ENCODE peak calls at places on chromosome 17, in six cellular contexts. A is cardiac fibroblast; S is HTR-8/SVneo; D is AG09319; M is stimulated activated CD8-positive, alpha-beta memory T cell treated with anti-CD3 and anti-CD28 coated beads, Interleukin-15, amount 100 ng/mL, for 48 hours; O is RCC 7860. G is an unnamed sample.

GRCh38 chr17:38598536-38598935 is 7.2 kb downstream of the SRCIN1 start:
- DNase-seq in A (peak; percentile 76), S (peak; percentile 88), D (no peak), M (no peak), O (peak; percentile 47), G (no peak)

GRCh38 chr17:74240637-74241036 is 27.3 kb downstream of the TTYH2 start:
- DNase-seq in A (peak; percentile 96), S (no peak), D (no peak), M (no peak), O (no peak), G (no peak)

GRCh38 chr17:4786111-4786491 is at the start of gene VMO1:
- DNase-seq in A (peak; percentile 35), S (no peak), D (no peak), M (no peak), O (no peak), G (no peak)

GRCh38 chr17:4506180-4506814 is 7.6 kb downstream of the SPNS2 start:
- DNase-seq in A (no peak), S (no peak), D (no peak), M (no peak), O (no peak), G (no peak)

GRCh38 chr17:80457236-80457856 is 19.1 kb downstream of the NPTX1 start:
- DNase-seq in A (no peak), S (no peak), D (no peak), M (no peak), O (peak; percentile 31), G (no peak)

GRCh38 chr17:32298298-32298697 is 32.7 kb downstream of the RHBDL3 start:
- DNase-seq in A (no peak), S (no peak), D (no peak), M (no peak), O (no peak), G (no peak)

GRCh38 chr17:17042851-17043667 is 802 bp downstream of the MPRIP start:
- DNase-seq in A (no peak), S (no peak), D (no peak), M (peak; percentile 10), O (peak; percentile 14), G (no peak)

GRCh38 chr17:56978441-56979090 is 635 bp downstream of the SCPEP1 start:
- DNase-seq in A (peak; percentile 22), S (no peak), D (no peak), M (no peak), O (no peak), G (no peak)

GRCh38 chr17:80919331-80920284 is 72.0 kb upstream of the CHMP6 start:
- DNase-seq in A (peak; percentile 78), S (no peak), D (no peak), M (no peak), O (no peak), G (no peak)

GRCh38 chr17:8150194-8151119 is 1.7 kb downstream of the PER1 start:
- DNase-seq in A (peak; percentile 22), S (no peak), D (no peak), M (no peak), O (no peak), G (no peak)

GRCh38 chr17:29570521-29570920 is 2.0 kb downstream of the TP53I13 start:
- DNase-seq in A (no peak), S (no peak), D (no peak), M (no peak), O (no peak), G (no peak)

GRCh38 chr17:60817187-60817586 is 139.5 kb downstream of the BCAS3 start:
- DNase-seq in A (peak; percentile 79), S (peak; percentile 49), D (peak; percentile 90), M (no peak), O (peak; percentile 42), G (no peak)

GRCh38 chr17:73289549-73290254 is 22.1 kb downstream of the CDC42EP4 start:
- DNase-seq in A (no peak), S (no peak), D (no peak), M (no peak), O (no peak), G (no peak)

GRCh38 chr17:56929362-56929969 is 15.6 kb upstream of the TRIM25 start:
- DNase-seq in A (no peak), S (no peak), D (no peak), M (no peak), O (peak; percentile 8), G (no peak)

GRCh38 chr17:35743911-35744328 is 9.1 kb downstream of the GAS2L2 start:
- DNase-seq in A (peak; percentile 58), S (peak; percentile 65), D (no peak), M (no peak), O (no peak), G (no peak)

GRCh38 chr17:954431-955164 is 25.0 kb downstream of the NXN start:
- DNase-seq in A (peak; percentile 56), S (peak; percentile 84), D (no peak), M (no peak), O (no peak), G (no peak)

GRCh38 chr17:61362396-61362795 is 37.2 kb upstream of the TBX2 start:
- DNase-seq in A (no peak), S (no peak), D (no peak), M (no peak), O (no peak), G (no peak)

GRCh38 chr17:83062818-83063671 is 16.4 kb upstream of the METRNL start:
- DNase-seq in A (no peak), S (no peak), D (no peak), M (no peak), O (no peak), G (no peak)

GRCh38 chr17:50914510-50914849 is 48.3 kb upstream of the TOB1 start:
- DNase-seq in A (no peak), S (no peak), D (no peak), M (no peak), O (no peak), G (no peak)

GRCh38 chr17:80791758-80792284 is 199.8 kb upstream of the CHMP6 start:
- DNase-seq in A (peak; percentile 93), S (peak; percentile 88), D (peak; percentile 83), M (no peak), O (peak; percentile 86), G (no peak)

GRCh38 chr17:55487727-55488436 is 23.4 kb downstream of the SMIM36 start:
- DNase-seq in A (peak; percentile 61), S (no peak), D (no peak), M (no peak), O (no peak), G (no peak)

GRCh38 chr17:80931421-80932265 is 60.0 kb upstream of the CHMP6 start:
- DNase-seq in A (peak; percentile 30), S (no peak), D (peak; percentile 28), M (no peak), O (no peak), G (no peak)

GRCh38 chr17:1122681-1123396 is 56.9 kb downstream of the ABR start:
- DNase-seq in A (peak; percentile 81), S (peak; percentile 89), D (no peak), M (peak; percentile 63), O (peak; percentile 33), G (peak; percentile 87)

GRCh38 chr17:41697122-41697962 is 8.7 kb downstream of the EIF1 start:
- DNase-seq in A (peak; percentile 88), S (no peak), D (no peak), M (no peak), O (no peak), G (no peak)

GRCh38 chr17:66443601-66444000 is 141.2 kb downstream of the PRKCA start:
- DNase-seq in A (no peak), S (no peak), D (no peak), M (no peak), O (no peak), G (no peak)

GRCh38 chr17:45863857-45864654 is 19.4 kb downstream of the SPPL2C start:
- DNase-seq in A (no peak), S (no peak), D (no peak), M (no peak), O (no peak), G (no peak)

GRCh38 chr17:38797091-38797490 is 2.3 kb downstream of the PIP4K2B start:
- DNase-seq in A (no peak), S (no peak), D (no peak), M (no peak), O (no peak), G (no peak)

GRCh38 chr17:39753514-39754160 is 15.9 kb downstream of the GRB7 start:
- DNase-seq in A (no peak), S (no peak), D (no peak), M (peak; percentile 52), O (no peak), G (no peak)

GRCh38 chr17:5000237-5000639 is 2.5 kb downstream of the KIF1C start:
- DNase-seq in A (peak; percentile 56), S (no peak), D (no peak), M (no peak), O (no peak), G (no peak)

GRCh38 chr17:35368086-35368824 is 5.2 kb downstream of the SLFN11 start:
- DNase-seq in A (peak; percentile 26), S (no peak), D (no peak), M (no peak), O (no peak), G (peak; percentile 66)

GRCh38 chr17:8016632-8017424 is 14.4 kb downstream of the GUCY2D start:
- DNase-seq in A (peak; percentile 57), S (no peak), D (no peak), M (no peak), O (no peak), G (no peak)

GRCh38 chr17:32487460-32488176 is 825 bp downstream of the CDK5R1 start:
- DNase-seq in A (peak; percentile 12), S (no peak), D (no peak), M (no peak), O (no peak), G (no peak)